ENCODE peak calls at places on chromosomes 4 and X, in ten cellular contexts. X is HCT116, D is GM12878, A is PC-3, T is neural progenitor cell, U is MM.1S, R is GM23338, B is keratinocyte, V is astrocyte, L is endothelial cell of umbilical vein. Y is an unnamed sample. For H3K4me1, the result is how much of the 10 kb centered on the place peaks cover.

GRCh38 chr4:43163101-43163792 is 270.7 kb downstream of the GRXCR1 start:
- DNase-seq in B (no peak), D (no peak), T (no peak), A (no peak), X (no peak), V (no peak), R (peak), U (peak), L (no peak), Y (no peak)

GRCh38 chr4:159010563-159011260 is 92.2 kb upstream of the RAPGEF2 start:
- DNase-seq in T (no peak), U (no peak), D (no peak), V (peak), A (peak), X (no peak), L (no peak), B (no peak), R (no peak), Y (peak)

GRCh38 chr4:7191546-7192251 is 639 bp upstream of the SORCS2 start:
- DNase-seq in T (no peak), X (no peak), L (no peak), A (no peak), V (no peak), R (no peak), B (no peak), D (no peak), U (no peak), Y (no peak)

GRCh38 chr4:177251237-177251636 is 58.4 kb upstream of the NEIL3 start:
- DNase-seq in D (no peak), R (no peak), A (no peak), U (no peak), T (no peak), L (no peak), B (no peak), V (no peak), X (no peak), Y (peak)

GRCh38 chr4:42750831-42751230 is 93.9 kb upstream of the ATP8A1 start:
- DNase-seq in V (no peak), U (no peak), A (no peak), X (no peak), L (no peak), B (no peak), D (no peak), T (peak), R (peak), Y (no peak)

GRCh38 chr4:30718021-30718888 is 1.9 kb upstream of the PCDH7 start:
- DNase-seq in R (peak), V (peak), L (peak), B (no peak), T (peak), D (no peak), X (no peak), A (peak), U (no peak), Y (peak)

GRCh38 chr4:25539241-25539640 is 116.4 kb upstream of the SLC34A2 start:
- DNase-seq in X (no peak), U (no peak), B (no peak), D (no peak), L (no peak), V (no peak), R (no peak), A (no peak), T (no peak), Y (no peak)

GRCh38 chr4:108449139-108449538 is 171.2 kb upstream of the RPL34 start:
- DNase-seq in B (no peak), L (no peak), U (no peak), R (no peak), A (no peak), X (no peak), V (no peak), D (no peak), T (no peak), Y (no peak)

GRCh38 chr4:40831462-40831861 is 81.7 kb downstream of the NSUN7 start:
- DNase-seq in U (no peak), T (no peak), A (no peak), R (no peak), B (no peak), X (no peak), V (no peak), L (no peak), D (no peak), Y (no peak)

GRCh38 chr4:144712775-144713174 is 66.8 kb downstream of the HHIP start:
- DNase-seq in V (peak), B (no peak), A (peak), R (no peak), D (no peak), L (no peak), U (no peak), X (no peak), T (no peak), Y (no peak)

GRCh38 chr4:170672571-170672970 is 582.8 kb upstream of the AADAT start:
- DNase-seq in X (no peak), L (peak), T (no peak), U (no peak), B (peak), A (peak), V (peak), R (no peak), D (no peak), Y (no peak)

GRCh38 chr4:6576512-6576911 is 1.5 kb downstream of the MAN2B2 start:
- DNase-seq in U (no peak), L (no peak), R (no peak), A (peak), B (no peak), D (no peak), T (no peak), V (no peak), X (no peak), Y (no peak)

GRCh38 chr4:41430796-41431195 is 107.2 kb upstream of the LIMCH1 start:
- DNase-seq in R (no peak), T (no peak), V (peak), U (no peak), X (no peak), D (no peak), L (no peak), A (no peak), B (no peak), Y (no peak)

GRCh38 chrX:10971176-10971575 is 140.0 kb upstream of the HCCS start:
- DNase-seq in V (peak), T (no peak), L (no peak), X (no peak), B (no peak), D (no peak), A (no peak), U (no peak), R (no peak), Y (no peak)

DNA sequence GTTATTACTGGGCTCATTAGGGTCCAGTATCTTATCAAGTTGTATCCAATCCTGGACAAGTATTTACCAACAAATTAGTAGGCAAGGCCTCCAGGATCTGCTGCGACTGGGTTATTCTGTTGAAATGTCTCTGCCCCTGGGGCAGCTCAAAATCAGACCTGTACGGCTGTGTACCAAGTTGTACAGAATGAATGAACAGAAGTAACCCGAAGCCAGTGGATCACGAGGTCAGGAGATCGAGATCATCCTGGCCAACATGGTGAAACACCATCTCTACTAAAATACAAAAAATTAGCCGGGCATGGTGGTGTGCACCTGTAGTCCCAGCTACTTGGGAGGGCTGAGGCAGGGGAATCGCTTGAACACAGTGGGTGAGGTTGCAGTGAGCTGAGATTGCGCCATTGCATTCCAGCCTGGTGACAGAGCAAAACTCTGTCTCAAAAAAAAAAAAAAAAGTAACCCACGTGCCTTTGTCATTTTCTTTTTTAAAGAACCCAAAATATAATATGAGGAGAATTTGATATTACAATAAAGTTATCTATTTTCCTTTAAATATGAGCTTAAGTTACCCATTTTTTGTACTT is 127.3 kb downstream of the CBR4 start:
- DNase-seq in U (no peak), A (peak), T (no peak), L (no peak), V (no peak), X (no peak), D (no peak), R (no peak), B (no peak), Y (no peak)
- H3K4me1 ChIP-seq in U (under half), A (under half), T (under half), L (under half), V (half or more), X (under half), D (under half), R (under half), B (under half), Y (under half)

GRCh38 chr4:80185787-80186548 is 11.3 kb upstream of the PRDM8 start:
- DNase-seq in R (peak), D (no peak), X (no peak), V (no peak), L (no peak), B (no peak), T (peak), A (no peak), U (no peak), Y (no peak)
- TF ChIP-seq EZH2 in R (peak), D (no peak), X (no peak), V (no peak), L (peak), B (no peak), T (peak), A (no peak), U (no peak), Y (peak)

GRCh38 chrX:74536142-74537010 is 78.0 kb downstream of the RLIM start:
- DNase-seq in D (no peak), L (peak), U (peak), R (peak), T (peak), X (no peak), A (peak), B (no peak), V (peak), Y (peak)
- H3K4me3 ChIP-seq in D (peak), L (peak), U (peak), R (peak), T (peak), X (no peak), A (peak), B (peak), V (peak), Y (peak)

GRCh38 chr4:66704243-66704642 is 841.1 kb downstream of the CENPC start:
- DNase-seq in A (peak), V (no peak), U (no peak), R (no peak), B (no peak), T (no peak), L (no peak), X (no peak), D (no peak), Y (no peak)
- H3K4me1 ChIP-seq in A (under half), V (under half), U (under half), R (under half), B (under half), T (under half), L (under half), X (under half), D (under half), Y (under half)

Y was measured in hepatocyte.